ENCODE peak calls at places on chromosome 17, in five cellular contexts. C is OCI-M1; D is GM13976; V is stimulated activated effector memory CD8-positive, alpha-beta T cell treated with anti-CD3 and anti-CD28 coated beads, Interleukin-12 subunit alpha, Interleukin-12 subunit beta, amount 100 ng/mL, for 72 hours; Q is AG09319. P is an unnamed sample.
A peak's percentile ranks its signal among the peaks of the same experiment; 100 is the strongest.

GRCh38 chr17:44636562-44636961 is 19.7 kb upstream of the MEIOC start:
- DNase-seq in C (peak; percentile 80), D (no peak), Q (no peak), V (no peak), P (peak; percentile 52)

GRCh38 chr17:57714660-57715059 is 30.4 kb downstream of the CCDC182 start:
- DNase-seq in D (no peak), V (no peak), Q (no peak), C (no peak), P (no peak)

GRCh38 chr17:58302919-58303551 is 22.3 kb upstream of the MPO start:
- DNase-seq in D (peak; percentile 17), C (no peak), Q (no peak), V (peak; percentile 45), P (no peak)

GRCh38 chr17:79169366-79169765 is 94.7 kb downstream of the ENGASE start:
- DNase-seq in V (no peak), C (no peak), D (no peak), Q (no peak), P (no peak)

GRCh38 chr17:68238488-68238887 is 9.4 kb upstream of the AMZ2 start:
- DNase-seq in D (no peak), V (no peak), C (peak; percentile 21), Q (no peak), P (no peak)

GRCh38 chr17:75277664-75278071 is 6.6 kb upstream of the MIF4GD start:
- DNase-seq in Q (peak; percentile 69), V (no peak), C (no peak), D (no peak), P (no peak)

GRCh38 chr17:63688396-63689020 is 11.4 kb downstream of the LIMD2 start:
- DNase-seq in Q (no peak), C (no peak), D (peak; percentile 49), V (no peak), P (no peak)

GRCh38 chr17:80034977-80035686 is 540 bp downstream of the TBC1D16 start:
- DNase-seq in C (no peak), Q (no peak), D (peak; percentile 61), V (peak; percentile 71), P (no peak)

GRCh38 chr17:6592193-6592592 is 35.8 kb upstream of the PITPNM3 start:
- DNase-seq in Q (no peak), V (no peak), C (no peak), D (no peak), P (no peak)

GRCh38 chr17:56319531-56319930 is 166.3 kb downstream of the ANKFN1 start:
- DNase-seq in D (peak; percentile 16), C (peak; percentile 83), Q (peak; percentile 22), V (no peak), P (peak; percentile 63)

GRCh38 chr17:32266389-32267269 is 997 bp downstream of the RHBDL3 start:
- DNase-seq in V (peak; percentile 57), C (no peak), D (peak; percentile 61), Q (no peak), P (no peak)

GRCh38 chr17:7478276-7479138 is 924 bp downstream of the ZBTB4 start:
- DNase-seq in D (peak; percentile 79), C (peak; percentile 71), V (peak; percentile 71), Q (no peak), P (no peak)

GRCh38 chr17:2393954-2394749 is 6.7 kb downstream of the MNT start:
- DNase-seq in D (no peak), V (no peak), C (no peak), Q (no peak), P (no peak)

GRCh38 chr17:16989230-16989952 is 17.5 kb upstream of the TNFRSF13B start:
- DNase-seq in V (peak; percentile 69), D (peak; percentile 47), C (no peak), Q (no peak), P (no peak)

GRCh38 chr17:61487668-61488595 is 35.7 kb downstream of the TBX4 start:
- DNase-seq in V (no peak), D (no peak), C (no peak), Q (no peak), P (no peak)

GRCh38 chr17:73151888-73152633 is 12.7 kb upstream of the SSTR2 start:
- DNase-seq in C (peak; percentile 48), Q (no peak), V (no peak), D (no peak), P (no peak)

GRCh38 chr17:37802061-37802460 is 57.2 kb upstream of the HNF1B start:
- DNase-seq in C (peak; percentile 25), Q (no peak), V (no peak), D (no peak), P (no peak)

GRCh38 chr17:15954222-15954621 is 9.3 kb downstream of the ADORA2B start:
- DNase-seq in V (no peak), C (no peak), Q (peak; percentile 24), D (no peak), P (peak; percentile 35)

GRCh38 chr17:40293363-40293762 is 5.7 kb downstream of the CDC6 start:
- DNase-seq in Q (no peak), V (no peak), D (no peak), C (no peak), P (no peak)

GRCh38 chr17:16328997-16329396 is 24.3 kb downstream of the CENPV start:
- DNase-seq in Q (no peak), V (no peak), C (no peak), D (peak; percentile 41), P (no peak)

GRCh38 chr17:82328994-82329507 is 4.5 kb downstream of the SECTM1 start:
- DNase-seq in D (no peak), V (no peak), C (no peak), Q (no peak), P (no peak)

GRCh38 chr17:45287526-45288264 is 25.8 kb upstream of the SPATA32 start:
- DNase-seq in C (no peak), D (no peak), Q (no peak), V (no peak), P (no peak)

GRCh38 chr17:80761421-80761871 is 216.8 kb downstream of the RPTOR start:
- DNase-seq in D (no peak), C (no peak), Q (no peak), V (peak; percentile 72), P (no peak)

GRCh38 chr17:83173997-83174858 is 94.8 kb downstream of the METRNL start:
- DNase-seq in V (no peak), C (no peak), D (peak; percentile 83), Q (peak; percentile 73), P (peak; percentile 76)

GRCh38 chr17:38797828-38798227 is 1.5 kb downstream of the PIP4K2B start:
- DNase-seq in C (no peak), V (peak; percentile 49), D (no peak), Q (no peak), P (no peak)

GRCh38 chr17:58305626-58306025 is 23.0 kb downstream of the TSPOAP1 start:
- DNase-seq in V (no peak), D (peak; percentile 30), C (no peak), Q (no peak), P (no peak)

GRCh38 chr17:62704381-62704971 is 77.0 kb downstream of the MRC2 start:
- DNase-seq in C (no peak), Q (no peak), D (no peak), V (no peak), P (no peak)

GRCh38 chr17:15261063-15261817 is 3.9 kb downstream of the PMP22 start:
- DNase-seq in D (peak; percentile 34), V (no peak), C (peak; percentile 51), Q (no peak), P (no peak)

P was measured in fibroblast of the conjunctiva.